ENCODE peak calls at places on chromosomes 13 and 19, in five cellular contexts. V is adrenal gland, Y is neuronal stem cell, X is HCT116, A is tibial artery. S is an unnamed sample.
A peak's percentile ranks its signal among the peaks of the same experiment; 100 is the strongest.

GRCh38 chr19:57812201-57812600 is 2.5 kb downstream of the ZNF552 start:
- DNase-seq in V (no peak), Y (no peak), X (no peak), A (no peak), S (no peak)

GRCh38 chr13:69793803-69794453 is 313.7 kb upstream of the ATXN8OS start:
- DNase-seq in V (no peak), Y (no peak), X (no peak), A (no peak), S (no peak)

GRCh38 chr19:48695743-48696352 is at the start of gene FUT2:
- DNase-seq in V (no peak), Y (no peak), X (no peak), A (no peak), S (no peak)

GRCh38 chr13:91162180-91162579 is 185.3 kb upstream of the MIR17HG start:
- DNase-seq in V (no peak), Y (no peak), X (no peak), A (no peak), S (no peak)

GRCh38 chr13:53045110-53045509 is 16.5 kb downstream of the OLFM4 start:
- DNase-seq in V (no peak), Y (no peak), X (no peak), A (no peak), S (no peak)

GRCh38 chr19:44635581-44636438 is 7.9 kb upstream of the PVR start:
- DNase-seq in V (no peak), Y (no peak), X (no peak), A (no peak), S (no peak)

GRCh38 chr19:17963936-17964691 is 2.8 kb upstream of the KCNN1 start:
- DNase-seq in V (no peak), Y (no peak), X (no peak), A (no peak), S (no peak)

GRCh38 chr19:18932216-18932841 is 8.7 kb downstream of the HOMER3 start:
- DNase-seq in V (peak; percentile 92), Y (peak; percentile 91), X (peak; percentile 58), A (peak; percentile 85), S (no peak)

GRCh38 chr19:51364200-51365106 is 1.7 kb downstream of the ETFB start:
- DNase-seq in V (peak; percentile 76), Y (no peak), X (no peak), A (no peak), S (no peak)
- H3K27ac ChIP-seq in V (peak overlapping the region; percentile 81), Y (no peak overlapping the region), X (no peak overlapping the region), A (no peak overlapping the region), S (peak overlapping the region; percentile 74)

DNA sequence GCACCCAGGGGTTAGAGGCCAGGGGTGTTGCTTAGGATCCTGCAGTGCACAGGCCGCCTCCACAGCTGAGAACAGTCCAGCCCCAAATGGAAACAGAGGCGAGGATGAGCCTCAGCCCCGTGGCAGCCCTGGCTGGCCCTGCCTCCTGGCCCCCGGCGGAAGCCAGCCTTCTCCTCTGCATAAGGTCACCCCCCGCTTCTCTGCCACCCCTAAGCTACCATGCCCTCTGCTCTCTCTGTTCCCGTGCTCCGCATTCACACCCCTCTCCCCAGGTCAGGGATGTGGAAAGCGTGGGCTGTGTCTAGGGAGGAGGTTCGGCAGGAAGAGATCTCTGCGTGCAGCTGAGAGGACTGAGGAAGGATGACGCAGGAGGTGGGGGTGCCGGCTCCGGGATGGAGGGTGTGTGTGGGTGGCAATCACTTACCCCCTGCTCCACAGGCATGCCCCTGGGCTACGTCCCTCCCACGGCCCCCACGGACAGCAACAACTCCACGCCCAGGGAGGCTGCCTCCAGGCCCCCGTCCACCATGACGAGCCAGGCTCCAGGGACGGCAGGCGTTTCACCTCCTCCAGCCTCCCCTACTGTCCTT is 6.0 kb downstream of the SSC5D start:
- DNase-seq in V (peak; percentile 33), Y (no peak), X (no peak), A (no peak), S (no peak)
- H3K27ac ChIP-seq in V (peak overlapping the region; percentile 69), Y (no peak overlapping the region), X (no peak overlapping the region), A (peak overlapping the region; percentile 60), S (no peak overlapping the region)

GRCh38 chr19:41409288-41409687 is 11.7 kb downstream of the BCKDHA start:
- DNase-seq in V (peak; percentile 70), Y (no peak), X (peak; percentile 28), A (no peak), S (no peak)

GRCh38 chr19:41412953-41413352 is 14.2 kb downstream of the B3GNT8 start:
- DNase-seq in V (no peak), Y (no peak), X (no peak), A (no peak), S (no peak)

GRCh38 chr19:41410655-41411054 is 13.0 kb downstream of the BCKDHA start:
- DNase-seq in V (no peak), Y (no peak), X (no peak), A (no peak), S (no peak)

GRCh38 chr19:41411682-41412265 is 14.2 kb downstream of the BCKDHA start:
- DNase-seq in V (peak; percentile 85), Y (no peak), X (no peak), A (no peak), S (no peak)

DNA sequence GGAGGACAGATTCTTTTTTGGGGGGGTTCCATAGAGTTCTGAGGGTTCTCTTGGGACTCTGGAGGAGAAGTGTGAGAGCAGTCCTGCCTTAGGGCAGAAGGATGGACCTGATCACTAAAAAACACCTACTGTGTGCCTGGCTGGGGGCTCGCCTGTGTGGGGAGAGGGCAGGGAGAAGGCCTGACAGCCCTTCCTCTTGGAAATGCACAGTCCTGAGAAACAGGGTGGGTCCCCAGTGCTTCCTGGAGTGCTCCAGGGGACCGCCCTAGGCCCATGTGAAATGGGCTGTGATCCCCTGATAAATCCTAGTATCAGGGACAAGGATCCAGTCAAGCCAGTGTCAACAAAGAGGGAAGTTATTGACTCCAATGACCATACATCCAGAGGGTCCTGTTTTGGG is 13.5 kb downstream of the BCKDHA start:
- DNase-seq in V (no peak), Y (no peak), X (no peak), A (no peak), S (no peak)
- H3K27ac ChIP-seq in V (peak overlapping the region; percentile 79), Y (no peak overlapping the region), X (no peak overlapping the region), A (no peak overlapping the region), S (peak overlapping the region; percentile 38)

GRCh38 chr19:43028866-43029265 is 2.6 kb upstream of the PSG11 start:
- DNase-seq in V (no peak), Y (no peak), X (no peak), A (no peak), S (no peak)
- H3K27ac ChIP-seq in V (no peak overlapping the region), Y (no peak overlapping the region), X (no peak overlapping the region), A (no peak overlapping the region), S (no peak overlapping the region)

GRCh38 chr19:1942934-1943555 is 2.1 kb downstream of the CSNK1G2 start:
- DNase-seq in V (no peak), Y (no peak), X (no peak), A (no peak), S (no peak)
- H3K27ac ChIP-seq in V (peak overlapping the region; percentile 98), Y (peak overlapping the region; percentile 87), X (peak overlapping the region; percentile 95), A (peak overlapping the region; percentile 99), S (peak overlapping the region; percentile 99)

GRCh38 chr19:49859838-49860715 is 7.3 kb downstream of the PNKP start:
- DNase-seq in V (peak; percentile 67), Y (no peak), X (no peak), A (no peak), S (no peak)
- H3K27ac ChIP-seq in V (peak overlapping the region; percentile 94), Y (no peak overlapping the region), X (peak overlapping the region; percentile 40), A (no peak overlapping the region), S (peak overlapping the region; percentile 71)

GRCh38 chr13:33290421-33290965 is 4.9 kb upstream of the STARD13 start:
- DNase-seq in V (no peak), Y (no peak), X (no peak), A (no peak), S (no peak)
- H3K27ac ChIP-seq in V (no peak overlapping the region), Y (no peak overlapping the region), X (no peak overlapping the region), A (peak overlapping the region; percentile 39), S (no peak overlapping the region)

GRCh38 chr13:110537116-110537515 is 24.4 kb downstream of the RAB20 start:
- DNase-seq in V (no peak), Y (no peak), X (no peak), A (no peak), S (no peak)

GRCh38 chr13:110535526-110535925 is 26.0 kb downstream of the RAB20 start:
- DNase-seq in V (no peak), Y (no peak), X (no peak), A (no peak), S (no peak)

GRCh38 chr13:110533771-110534670 is 27.5 kb downstream of the RAB20 start:
- DNase-seq in V (no peak), Y (no peak), X (no peak), A (no peak), S (no peak)

GRCh38 chr13:110538632-110539031 is 22.9 kb downstream of the RAB20 start:
- DNase-seq in V (no peak), Y (no peak), X (no peak), A (peak; percentile 82), S (no peak)

GRCh38 chr13:110536006-110536693 is 25.4 kb downstream of the RAB20 start:
- DNase-seq in V (peak; percentile 65), Y (no peak), X (no peak), A (peak; percentile 74), S (no peak)
- H3K27ac ChIP-seq in V (peak overlapping the region; percentile 83), Y (no peak overlapping the region), X (no peak overlapping the region), A (peak overlapping the region; percentile 47), S (no peak overlapping the region)

GRCh38 chr13:111051041-111051440 is 64.1 kb upstream of the ARHGEF7 start:
- DNase-seq in V (no peak), Y (no peak), X (no peak), A (no peak), S (no peak)
- H3K27ac ChIP-seq in V (no peak overlapping the region), Y (no peak overlapping the region), X (no peak overlapping the region), A (no peak overlapping the region), S (no peak overlapping the region)

S was measured in epithelial cell of prostate.